ENCODE peak calls at places on chromosomes 6 and 20, in four cellular contexts. P is WTC11, G is K562, Z is HEK293T. V is an unnamed sample.

GRCh38 chr20:7702141-7702540 is 238.1 kb downstream of the HAO1 start:
- DNase-seq in Z (no peak), G (no peak), P (no peak), V (no peak)

GRCh38 chr6:5130135-5130866 is 45.2 kb downstream of the PPP1R3G start:
- DNase-seq in Z (no peak), G (no peak), P (no peak), V (no peak)

GRCh38 chr20:11229772-11230171 is 556.0 kb upstream of the JAG1 start:
- DNase-seq in G (no peak), Z (no peak), P (no peak), V (no peak)

GRCh38 chr6:170094686-170095272 is 196.1 kb downstream of the DLL1 start:
- DNase-seq in G (no peak), Z (no peak), P (no peak), V (no peak)

GRCh38 chr6:30399390-30400058 is 54.6 kb downstream of the RPP21 start:
- DNase-seq in G (no peak), P (no peak), Z (no peak), V (no peak)

GRCh38 chr20:46118481-46119020 is 437 bp downstream of the CD40 start:
- DNase-seq in G (no peak), Z (no peak), P (peak; percentile 57), V (no peak)

GRCh38 chr20:62177307-62177706 is 5.5 kb upstream of the MTG2 start:
- DNase-seq in Z (no peak), G (no peak), P (no peak), V (no peak)

GRCh38 chr20:37435607-37436006 is 85.4 kb upstream of the NNAT start:
- DNase-seq in P (no peak), Z (no peak), G (no peak), V (no peak)

GRCh38 chr6:170044836-170045562 is 245.9 kb downstream of the DLL1 start:
- DNase-seq in P (no peak), Z (no peak), G (no peak), V (no peak)

GRCh38 chr6:38155144-38155543 is 335.6 kb downstream of the ZFAND3 start:
- DNase-seq in P (no peak), G (no peak), Z (no peak), V (peak; percentile 63)

GRCh38 chr6:104606361-104606760 is 253.4 kb downstream of the HACE1 start:
- DNase-seq in Z (no peak), P (no peak), G (no peak), V (no peak)

GRCh38 chr6:53959717-53960116 is 151.5 kb upstream of the MLIP start:
- DNase-seq in Z (no peak), G (no peak), P (no peak), V (no peak)

GRCh38 chr20:46970937-46971630 is 76.4 kb downstream of the EYA2 start:
- DNase-seq in Z (peak; percentile 63), P (peak; percentile 42), G (peak; percentile 34), V (peak; percentile 21)

GRCh38 chr6:65259080-65259479 is 447.9 kb downstream of the EYS start:
- DNase-seq in Z (peak; percentile 31), P (no peak), G (no peak), V (peak; percentile 11)

GRCh38 chr6:45500924-45501816 is 123.4 kb upstream of the SUPT3H start:
- DNase-seq in G (peak; percentile 68), P (peak; percentile 30), Z (peak; percentile 64), V (peak; percentile 71)

GRCh38 chr6:91288741-91289140 is 701.9 kb upstream of the MAP3K7 start:
- DNase-seq in G (no peak), Z (no peak), P (no peak), V (no peak)

GRCh38 chr6:144749263-144749662 is 464.1 kb downstream of the UTRN start:
- DNase-seq in Z (no peak), G (no peak), P (no peak), V (no peak)

GRCh38 chr20:36491901-36492617 is 49.3 kb upstream of the MYL9 start:
- DNase-seq in G (no peak), P (no peak), Z (no peak), V (no peak)

GRCh38 chr6:27836783-27837635 is 75.2 kb downstream of the OR2B2 start:
- DNase-seq in P (peak; percentile 44), G (peak; percentile 50), Z (peak; percentile 43), V (peak; percentile 86)

GRCh38 chr6:103872683-103873082 is 987.0 kb downstream of the HACE1 start:
- DNase-seq in G (no peak), Z (no peak), P (no peak), V (no peak)

DNA sequence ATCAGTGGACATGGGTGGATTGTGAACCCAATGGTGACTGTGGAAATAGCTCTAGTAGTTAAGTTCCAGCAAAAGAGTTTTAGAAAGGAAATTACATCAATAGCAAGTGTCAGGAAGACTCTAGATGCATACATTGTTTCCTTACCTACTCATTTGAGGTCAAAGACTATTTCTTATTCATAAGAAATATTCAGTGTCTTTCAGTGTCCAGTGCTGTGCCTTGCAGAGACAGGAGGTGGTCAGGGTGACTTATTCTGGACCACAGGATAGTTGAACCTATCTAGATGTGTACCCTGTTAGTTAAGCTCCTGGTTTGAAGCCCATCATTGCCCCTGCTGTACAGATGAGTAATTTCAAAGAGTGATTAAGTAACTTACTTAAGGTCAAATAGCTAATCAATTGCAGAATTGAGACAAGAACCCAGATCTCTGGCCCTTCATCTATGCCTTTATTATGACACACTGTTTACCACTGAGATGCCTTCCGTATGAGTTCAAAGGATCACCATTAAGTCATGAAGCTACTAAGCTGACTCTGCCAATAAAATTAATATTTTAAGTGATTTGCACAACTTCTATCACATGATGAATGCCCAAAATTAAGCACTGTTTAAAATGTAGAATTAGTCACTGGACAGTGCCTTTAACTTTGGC is 136.1 kb downstream of the PDSS2 start:
- DNase-seq in Z (no peak), P (no peak), G (no peak), V (no peak)
- TF ChIP-seq ELF4 in Z (no peak), P (no peak), G (no peak), V (no peak)

GRCh38 chr20:59084041-59084841 is 41.7 kb upstream of the PRELID3B start:
- DNase-seq in G (no peak), P (no peak), Z (no peak), V (no peak)

GRCh38 chr20:59086923-59087322 is 44.3 kb upstream of the PRELID3B start:
- DNase-seq in Z (no peak), G (no peak), P (no peak), V (no peak)

GRCh38 chr20:59081036-59081435 is 38.5 kb upstream of the PRELID3B start:
- DNase-seq in P (no peak), Z (no peak), G (no peak), V (no peak)

GRCh38 chr20:59082077-59082740 is 39.6 kb upstream of the PRELID3B start:
- DNase-seq in G (peak; percentile 19), Z (peak; percentile 21), P (no peak), V (peak; percentile 30)

DNA sequence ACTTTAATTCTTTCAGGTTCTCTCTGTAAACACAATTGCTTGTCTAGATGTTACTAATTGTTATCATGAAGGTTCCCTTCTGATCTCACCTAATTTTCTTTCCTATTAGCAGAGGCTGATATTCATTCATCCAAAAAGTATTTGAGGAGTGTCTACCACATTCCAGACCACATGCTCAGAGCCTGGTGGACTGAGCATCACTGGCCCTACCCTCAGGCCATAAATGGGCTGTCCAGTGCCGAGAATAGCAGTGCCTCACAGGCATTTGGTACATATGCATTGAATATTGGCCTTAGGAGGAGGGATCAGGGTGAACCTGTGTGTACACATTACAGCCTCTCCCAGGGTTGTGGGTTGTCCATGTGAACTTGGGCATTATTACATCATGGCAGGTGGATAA is 40.4 kb upstream of the PRELID3B start:
- DNase-seq in P (no peak), Z (no peak), G (no peak), V (no peak)
- TF ChIP-seq ELF4 in P (no peak), Z (no peak), G (no peak), V (no peak)

DNA sequence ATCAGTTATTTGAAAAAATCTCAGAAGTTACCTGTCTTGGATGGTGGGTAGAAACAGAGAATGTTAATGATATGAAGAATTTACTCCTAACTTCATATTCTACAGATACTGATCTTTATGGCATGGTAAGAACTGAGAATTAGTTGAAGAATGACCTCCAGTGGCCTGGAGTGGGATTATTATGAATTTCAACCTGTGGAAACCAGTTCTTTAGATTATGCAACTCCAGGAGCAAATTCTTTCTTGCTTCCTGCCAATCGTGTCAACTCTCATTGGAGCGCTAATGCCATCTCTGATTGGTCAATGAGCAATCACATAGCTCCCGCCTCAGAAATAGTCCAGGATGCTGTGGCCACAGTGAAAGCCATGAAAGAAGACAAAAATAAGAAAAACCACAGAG is 40.6 kb downstream of the LYRM2 start:
- DNase-seq in Z (peak; percentile 28), P (no peak), G (no peak), V (peak; percentile 64)
- TF ChIP-seq ELF4 in Z (no peak), P (no peak), G (no peak), V (no peak)

GRCh38 chr20:48471176-48471575 is 356.6 kb downstream of the PREX1 start:
- DNase-seq in P (no peak), Z (no peak), G (no peak), V (no peak)

GRCh38 chr20:48470141-48470540 is 357.7 kb downstream of the PREX1 start:
- DNase-seq in G (no peak), Z (no peak), P (no peak), V (no peak)

GRCh38 chr20:48469026-48469425 is 358.8 kb downstream of the PREX1 start:
- DNase-seq in P (no peak), G (no peak), Z (no peak), V (no peak)

GRCh38 chr20:48467622-48468021 is 360.2 kb downstream of the PREX1 start:
- DNase-seq in Z (no peak), G (peak; percentile 54), P (peak; percentile 32), V (no peak)

GRCh38 chr20:48468571-48468970 is 359.2 kb downstream of the PREX1 start:
- DNase-seq in P (no peak), G (no peak), Z (no peak), V (no peak)
- TF ChIP-seq ELF4 in P (no peak), G (no peak), Z (no peak), V (no peak)

GRCh38 chr6:16238057-16238657 is at the start of gene GMPR:
- DNase-seq in G (peak; percentile 96), P (peak; percentile 50), Z (peak; percentile 68), V (no peak)
- TF ChIP-seq ELF4 in G (no peak), P (no peak), Z (no peak), V (no peak)